ENCODE peak calls at places on chromosomes 16 and 17, in six cellular contexts. Q is GM12878, I is K562, L is HCT116, O is H1, H is HepG2. B is an unnamed sample.

GRCh38 chr17:9004132-9004960 is 17.0 kb upstream of the NTN1 start:
- DNase-seq in H (no peak), Q (no peak), L (no peak), O (peak; percentile 77), I (no peak), B (no peak)

GRCh38 chr17:29760771-29761682 is 138.3 kb upstream of the CORO6 start:
- DNase-seq in L (no peak), O (peak; percentile 82), Q (peak; percentile 55), I (no peak), H (peak; percentile 60), B (no peak)

GRCh38 chr16:71895679-71896385 is 501 bp downstream of the IST1 start:
- DNase-seq in H (no peak), L (no peak), I (peak; percentile 58), Q (no peak), O (no peak), B (no peak)

GRCh38 chr17:10135539-10136257 is 62.7 kb downstream of the GAS7 start:
- DNase-seq in Q (no peak), L (no peak), I (no peak), O (no peak), H (no peak), B (no peak)

GRCh38 chr16:2195316-2196161 is 866 bp downstream of the CASKIN1 start:
- DNase-seq in Q (no peak), O (peak; percentile 75), H (no peak), I (no peak), L (no peak), B (no peak)

GRCh38 chr17:57735707-57736106 is 9.4 kb downstream of the CCDC182 start:
- DNase-seq in O (no peak), I (peak; percentile 16), Q (no peak), L (peak; percentile 36), H (peak; percentile 37), B (peak; percentile 35)

GRCh38 chr17:72924181-72924580 is 168.3 kb downstream of the SLC39A11 start:
- DNase-seq in L (no peak), H (no peak), Q (no peak), I (no peak), O (no peak), B (no peak)

GRCh38 chr17:36934144-36934758 is 3.0 kb upstream of the LHX1 start:
- DNase-seq in I (no peak), Q (no peak), O (peak; percentile 81), H (no peak), L (no peak), B (no peak)

GRCh38 chr16:7614022-7614795 is 281.6 kb downstream of the RBFOX1 start:
- DNase-seq in O (no peak), L (no peak), Q (no peak), H (peak; percentile 25), I (no peak), B (no peak)

GRCh38 chr16:11613381-11614303 is 26.9 kb upstream of the LITAF start:
- DNase-seq in L (no peak), Q (no peak), H (peak; percentile 88), I (peak; percentile 74), O (no peak), B (no peak)

GRCh38 chr17:9475259-9475658 is 100.4 kb downstream of the STX8 start:
- DNase-seq in Q (no peak), I (no peak), H (no peak), O (no peak), L (no peak), B (no peak)

GRCh38 chr17:66604381-66604780 is 230.5 kb upstream of the CACNG5 start:
- DNase-seq in O (no peak), H (no peak), Q (no peak), L (no peak), I (no peak), B (no peak)

GRCh38 chr16:15523092-15523541 is 88.7 kb downstream of the BMERB1 start:
- DNase-seq in H (peak; percentile 58), I (peak; percentile 27), O (no peak), Q (no peak), L (peak; percentile 45), B (no peak)

GRCh38 chr16:53999123-53999522 is 287.5 kb downstream of the IRX3 start:
- DNase-seq in Q (no peak), O (no peak), I (no peak), H (no peak), L (no peak), B (no peak)

GRCh38 chr17:37200497-37200896 is 175.3 kb upstream of the C17orf78 start:
- DNase-seq in L (no peak), H (no peak), Q (no peak), O (no peak), I (no peak), B (no peak)

GRCh38 chr16:978403-978802 is 3.2 kb upstream of the SOX8 start:
- DNase-seq in Q (no peak), O (no peak), I (no peak), L (no peak), H (no peak), B (no peak)

GRCh38 chr17:29749045-29749825 is 126.5 kb upstream of the CORO6 start:
- DNase-seq in H (no peak), Q (no peak), I (no peak), L (no peak), O (no peak), B (no peak)

GRCh38 chr16:11251525-11252481 is 4.2 kb downstream of the SOCS1 start:
- DNase-seq in L (no peak), I (peak; percentile 66), Q (no peak), O (no peak), H (no peak), B (no peak)

GRCh38 chr16:57422026-57422944 is 17.7 kb downstream of the CCL17 start:
- DNase-seq in I (peak; percentile 76), L (no peak), Q (no peak), O (peak; percentile 60), H (peak; percentile 77), B (no peak)

GRCh38 chr17:40019140-40019991 is 4.1 kb downstream of the CSF3 start:
- DNase-seq in O (peak; percentile 61), H (no peak), L (no peak), I (no peak), Q (no peak), B (no peak)

GRCh38 chr16:69917739-69918138 is 33.4 kb upstream of the CLEC18A start:
- DNase-seq in Q (no peak), I (no peak), H (no peak), O (peak; percentile 71), L (no peak), B (peak; percentile 57)

GRCh38 chr16:86026136-86026905 is 127.4 kb downstream of the IRF8 start:
- DNase-seq in L (no peak), H (no peak), I (no peak), Q (no peak), O (no peak), B (no peak)

GRCh38 chr16:29808219-29808900 is 2.0 kb downstream of the MAZ start:
- DNase-seq in Q (no peak), I (peak; percentile 48), L (no peak), H (no peak), O (no peak), B (no peak)

GRCh38 chr17:36675786-36676185 is 74.4 kb downstream of the MRM1 start:
- DNase-seq in I (no peak), L (no peak), Q (no peak), H (no peak), O (no peak), B (no peak)

GRCh38 chr17:2777242-2777867 is 18.9 kb upstream of the RAP1GAP2 start:
- DNase-seq in I (no peak), L (no peak), Q (no peak), H (no peak), O (peak; percentile 73), B (no peak)

GRCh38 chr16:85334718-85335583 is 222.7 kb upstream of the CIBAR2 start:
- DNase-seq in I (peak; percentile 95), O (no peak), H (peak; percentile 23), L (no peak), Q (no peak), B (peak; percentile 76)

GRCh38 chr16:30980959-30981358 is 4.0 kb upstream of the HSD3B7 start:
- DNase-seq in Q (no peak), O (no peak), H (no peak), L (no peak), I (no peak), B (no peak)

GRCh38 chr17:7425756-7426155 is 340 bp downstream of the SPEM2 start:
- DNase-seq in I (no peak), O (no peak), Q (no peak), L (no peak), H (no peak), B (no peak)
- H3K27me3 ChIP-seq in I (no peaks in the 10 kb centered on the region), O (no peaks in the 10 kb centered on the region), Q (no peaks in the 10 kb centered on the region), L (no peaks in the 10 kb centered on the region), H (peaks cover 3% of the 10 kb centered on the region), B (no peaks in the 10 kb centered on the region)

GRCh38 chr17:81713004-81713555 is 996 bp downstream of the SLC25A10 start:
- DNase-seq in L (no peak), Q (no peak), O (no peak), H (peak; percentile 68), I (no peak), B (no peak)

GRCh38 chr17:81712468-81713003 is 452 bp downstream of the SLC25A10 start:
- DNase-seq in O (no peak), H (peak; percentile 46), L (no peak), Q (no peak), I (peak; percentile 72), B (no peak)

GRCh38 chr17:81711814-81712467 is at the start of gene SLC25A10:
- DNase-seq in Q (no peak), L (peak; percentile 68), H (peak; percentile 89), I (peak; percentile 90), O (peak; percentile 85), B (peak; percentile 46)

GRCh38 chr17:81708739-81709185 is 3.3 kb upstream of the SLC25A10 start:
- DNase-seq in L (no peak), I (no peak), H (no peak), O (no peak), Q (no peak), B (no peak)

GRCh38 chr17:81710514-81711308 is 1.4 kb upstream of the SLC25A10 start:
- DNase-seq in H (peak; percentile 34), L (no peak), I (no peak), Q (no peak), O (peak; percentile 77), B (no peak)
- TF ChIP-seq ZNF274 in H (no peak), L (no peak), I (no peak), Q (no peak), O (no peak), B (no peak)

GRCh38 chr16:28063611-28064061 is at the start of gene GSG1L:
- DNase-seq in L (no peak), H (no peak), Q (no peak), O (no peak), I (no peak), B (no peak)
- H3K27me3 ChIP-seq in L (peaks cover 12% of the 10 kb centered on the region), H (peaks cover 89% of the 10 kb centered on the region), Q (peaks cover 7% of the 10 kb centered on the region), O (peaks cover 49% of the 10 kb centered on the region), I (peaks cover 66% of the 10 kb centered on the region), B (peaks cover 40% of the 10 kb centered on the region)

DNA sequence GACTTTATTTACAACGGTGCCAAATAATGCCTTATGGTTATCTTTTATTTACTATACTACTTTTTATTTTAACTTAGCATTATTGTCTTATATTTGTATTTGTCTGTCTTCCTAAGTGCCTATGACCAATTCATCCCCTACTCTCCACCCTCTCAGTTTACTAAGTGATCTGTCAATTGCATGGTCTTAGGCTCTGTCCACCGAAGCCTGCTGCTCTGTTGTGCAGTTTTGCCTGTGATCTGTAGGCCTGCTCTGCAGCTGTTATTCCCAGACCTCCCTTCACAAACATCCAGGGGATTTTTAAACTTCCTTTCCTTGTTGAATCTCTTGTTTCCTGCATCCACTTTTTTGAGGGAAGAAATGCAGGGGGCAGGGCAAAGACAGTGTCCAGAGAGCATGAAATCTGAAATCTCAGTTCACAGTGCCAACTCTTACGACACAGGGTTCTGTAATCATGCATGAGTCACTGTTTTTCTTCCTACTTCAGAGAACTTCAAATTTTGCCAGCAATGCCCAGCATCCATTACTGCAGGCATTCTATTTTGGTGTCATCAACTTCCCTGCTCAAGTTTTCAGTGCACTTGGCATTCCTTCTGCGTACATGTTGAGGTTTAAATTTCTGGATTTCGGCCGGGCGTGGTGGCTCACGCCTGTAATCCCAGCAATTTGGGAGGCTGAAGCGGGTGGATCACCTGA is 11.4 kb downstream of the SLFN5 start:
- DNase-seq in O (no peak), I (no peak), H (peak; percentile 56), L (peak; percentile 42), Q (no peak), B (no peak)
- TF ChIP-seq ZNF274 in O (no peak), I (no peak), H (no peak), L (no peak), Q (no peak), B (no peak)